ENCODE peak calls at places on chromosomes 12 and 14, in six cellular contexts. T is fibroblast of mammary gland, Q is GM06990, V is tibial artery, N is hepatocyte, Y is fibroblast of the aortic adventitia. F is an unnamed sample.

GRCh38 chr14:93014038-93015023 is 91.4 kb downstream of the CHGA start:
- DNase-seq in T (no peak), Q (no peak), V (no peak), N (no peak), Y (no peak), F (no peak)

GRCh38 chr12:55850893-55851292 is 8.2 kb upstream of the MMP19 start:
- DNase-seq in T (peak), Q (no peak), V (no peak), N (no peak), Y (peak), F (peak)

GRCh38 chr14:75234173-75234855 is 44.3 kb upstream of the FOS start:
- DNase-seq in T (peak), Q (no peak), V (peak), N (peak), Y (peak), F (peak)

GRCh38 chr12:70756118-70756517 is 118.9 kb upstream of the PTPRB start:
- DNase-seq in T (peak), Q (no peak), V (no peak), N (peak), Y (peak), F (peak)

GRCh38 chr14:70771781-70772212 is 37.5 kb downstream of the MAP3K9 start:
- DNase-seq in T (no peak), Q (no peak), V (no peak), N (no peak), Y (no peak), F (peak)

GRCh38 chr12:64682572-64683277 is 72.4 kb downstream of the RASSF3 start:
- DNase-seq in T (peak), Q (no peak), V (peak), N (peak), Y (peak), F (peak)

GRCh38 chr12:6492838-6493579 is at the start of gene MRPL51:
- DNase-seq in T (peak), Q (peak), V (peak), N (peak), Y (peak), F (peak)

GRCh38 chr14:67068246-67068645 is 121.0 kb upstream of the GARIN2 start:
- DNase-seq in T (no peak), Q (no peak), V (no peak), N (no peak), Y (peak), F (peak)

GRCh38 chr14:24317141-24317927 is 6.0 kb downstream of the LTB4R start:
- DNase-seq in T (peak), Q (no peak), V (no peak), N (no peak), Y (peak), F (no peak)

GRCh38 chr14:40229676-40230075 is 797.4 kb upstream of the FBXO33 start:
- DNase-seq in T (no peak), Q (no peak), V (no peak), N (no peak), Y (no peak), F (no peak)

GRCh38 chr12:10361622-10362021 is 28.2 kb downstream of the KLRK1 start:
- DNase-seq in T (no peak), Q (no peak), V (no peak), N (peak), Y (peak), F (peak)

GRCh38 chr12:98893126-98893525 is 248.0 kb downstream of the APAF1 start:
- DNase-seq in T (no peak), Q (no peak), V (no peak), N (no peak), Y (no peak), F (no peak)

GRCh38 chr14:98382662-98383061 is 889.3 kb downstream of the BCL11B start:
- DNase-seq in T (no peak), Q (no peak), V (no peak), N (no peak), Y (no peak), F (no peak)

GRCh38 chr14:100531591-100532121 is 55.6 kb downstream of the BEGAIN start:
- DNase-seq in T (no peak), Q (peak), V (peak), N (peak), Y (no peak), F (no peak)

GRCh38 chr12:685388-685787 is 22.1 kb upstream of the NINJ2 start:
- DNase-seq in T (no peak), Q (peak), V (no peak), N (no peak), Y (no peak), F (peak)

GRCh38 chr12:58364389-58365086 is 423.2 kb downstream of the ATP23 start:
- DNase-seq in T (peak), Q (no peak), V (no peak), N (peak), Y (peak), F (peak)

GRCh38 chr14:75984674-75985073 is 889 bp upstream of the IFT43 start:
- DNase-seq in T (no peak), Q (no peak), V (no peak), N (no peak), Y (no peak), F (no peak)

GRCh38 chr12:45568808-45569207 is 160.7 kb upstream of the ARID2 start:
- DNase-seq in T (no peak), Q (no peak), V (no peak), N (no peak), Y (no peak), F (no peak)

GRCh38 chr12:45336762-45337596 is 121.1 kb downstream of the ANO6 start:
- DNase-seq in T (peak), Q (no peak), V (no peak), N (peak), Y (peak), F (peak)

GRCh38 chr12:120207227-120207626 is 6.3 kb upstream of the RPLP0 start:
- DNase-seq in T (no peak), Q (no peak), V (no peak), N (no peak), Y (no peak), F (no peak)

GRCh38 chr12:39386335-39386734 is 56.6 kb downstream of the KIF21A start:
- DNase-seq in T (no peak), Q (no peak), V (no peak), N (no peak), Y (no peak), F (no peak)

GRCh38 chr12:123062682-123063426 is 82.4 kb downstream of the ARL6IP4 start:
- DNase-seq in T (peak), Q (no peak), V (peak), N (peak), Y (peak), F (peak)

GRCh38 chr14:23577004-23577681 is 1.4 kb downstream of the JPH4 start:
- DNase-seq in T (no peak), Q (no peak), V (no peak), N (peak), Y (no peak), F (no peak)

GRCh38 chr12:94806617-94807016 is 156.3 kb upstream of the TMCC3 start:
- DNase-seq in T (no peak), Q (no peak), V (no peak), N (no peak), Y (no peak), F (no peak)

GRCh38 chr14:24630872-24631477 is 3.0 kb downstream of the GZMB start:
- DNase-seq in T (peak), Q (no peak), V (no peak), N (peak), Y (peak), F (peak)

GRCh38 chr14:30362369-30363218 is 196.4 kb upstream of the G2E3 start:
- DNase-seq in T (no peak), Q (no peak), V (no peak), N (no peak), Y (no peak), F (no peak)

GRCh38 chr12:25723286-25723685 is 170.2 kb upstream of the LMNTD1 start:
- DNase-seq in T (peak), Q (no peak), V (no peak), N (no peak), Y (peak), F (no peak)

GRCh38 chr12:71504471-71504852 is 64.9 kb downstream of the LGR5 start:
- DNase-seq in T (peak), Q (no peak), V (no peak), N (no peak), Y (no peak), F (peak)

GRCh38 chr12:71846322-71846940 is 6.9 kb downstream of the TBC1D15 start:
- DNase-seq in T (peak), Q (no peak), V (no peak), N (peak), Y (peak), F (peak)

GRCh38 chr14:51080622-51081021 is 14.3 kb downstream of the TRIM9 start:
- DNase-seq in T (no peak), Q (no peak), V (no peak), N (no peak), Y (peak), F (no peak)

GRCh38 chr12:79747274-79747673 is 56.5 kb upstream of the PAWR start:
- DNase-seq in T (no peak), Q (no peak), V (no peak), N (no peak), Y (peak), F (no peak)

GRCh38 chr14:61562321-61563161 is 132.8 kb upstream of the HIF1A start:
- DNase-seq in T (peak), Q (no peak), V (no peak), N (peak), Y (peak), F (peak)

GRCh38 chr12:24814379-24815086 is 134.4 kb downstream of the BCAT1 start:
- DNase-seq in T (no peak), Q (peak), V (no peak), N (no peak), Y (no peak), F (no peak)

DNA sequence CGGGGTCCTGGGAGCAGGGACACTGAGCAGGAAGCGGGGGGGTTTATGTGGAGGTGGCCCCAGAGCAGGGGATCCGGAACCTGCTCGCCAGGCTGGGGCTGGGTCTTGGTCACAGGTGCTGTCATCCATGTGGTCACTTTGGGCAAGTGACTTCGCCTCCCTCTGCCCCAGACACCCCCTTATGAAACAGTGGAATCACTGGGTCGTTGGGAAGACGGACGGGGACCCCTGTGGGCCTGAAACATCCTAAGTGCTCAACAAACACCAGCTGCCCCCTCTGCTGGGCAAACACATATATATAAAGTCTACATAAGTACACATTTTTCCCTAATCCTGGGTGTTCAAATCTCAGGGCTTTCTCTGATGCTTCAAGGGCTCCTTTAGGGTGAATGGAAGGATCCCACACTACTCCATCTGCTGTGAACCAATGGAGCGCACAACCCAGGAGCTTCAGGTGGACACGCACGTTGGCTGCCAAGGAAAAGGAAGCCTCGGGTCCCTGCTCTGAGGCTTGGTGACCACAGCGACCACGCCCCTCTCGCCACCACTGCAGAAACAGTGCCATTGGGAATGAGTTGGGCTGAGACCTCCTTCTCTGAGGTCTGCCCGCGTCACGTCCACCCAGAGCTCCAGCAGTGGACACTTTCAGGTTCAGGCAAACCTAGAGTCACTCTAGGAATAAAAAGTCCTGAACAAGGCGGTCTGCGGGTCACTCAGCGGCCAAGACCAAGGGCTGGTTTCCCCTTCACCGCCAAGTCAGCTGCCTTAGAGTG is 54.6 kb downstream of the CDC42BPB start:
- DNase-seq in T (no peak), Q (no peak), V (no peak), N (no peak), Y (no peak), F (no peak)
- TF ChIP-seq CTCF in T (no peak), Q (peak), V (no peak), N (no peak), Y (no peak), F (peak)

GRCh38 chr14:77455966-77456640 is 1.3 kb downstream of the VIPAS39 start:
- DNase-seq in T (no peak), Q (no peak), V (no peak), N (no peak), Y (no peak), F (no peak)

GRCh38 chr14:77457522-77458248 is at the start of the genes AHSA1 and VIPAS39:
- DNase-seq in T (peak), Q (peak), V (peak), N (peak), Y (peak), F (peak)

GRCh38 chr14:77458249-77458950 is 507 bp downstream of the AHSA1 start:
- DNase-seq in T (peak), Q (no peak), V (no peak), N (peak), Y (peak), F (peak)

GRCh38 chr14:77459072-77459723 is 1.3 kb downstream of the AHSA1 start:
- DNase-seq in T (peak), Q (peak), V (peak), N (peak), Y (peak), F (peak)

GRCh38 chr14:77457115-77457521 is 283 bp downstream of the VIPAS39 start:
- DNase-seq in T (peak), Q (no peak), V (no peak), N (no peak), Y (no peak), F (peak)
- H3K4me3 ChIP-seq in T (peak), Q (peak), V (peak), N (peak), Y (peak), F (peak)

DNA sequence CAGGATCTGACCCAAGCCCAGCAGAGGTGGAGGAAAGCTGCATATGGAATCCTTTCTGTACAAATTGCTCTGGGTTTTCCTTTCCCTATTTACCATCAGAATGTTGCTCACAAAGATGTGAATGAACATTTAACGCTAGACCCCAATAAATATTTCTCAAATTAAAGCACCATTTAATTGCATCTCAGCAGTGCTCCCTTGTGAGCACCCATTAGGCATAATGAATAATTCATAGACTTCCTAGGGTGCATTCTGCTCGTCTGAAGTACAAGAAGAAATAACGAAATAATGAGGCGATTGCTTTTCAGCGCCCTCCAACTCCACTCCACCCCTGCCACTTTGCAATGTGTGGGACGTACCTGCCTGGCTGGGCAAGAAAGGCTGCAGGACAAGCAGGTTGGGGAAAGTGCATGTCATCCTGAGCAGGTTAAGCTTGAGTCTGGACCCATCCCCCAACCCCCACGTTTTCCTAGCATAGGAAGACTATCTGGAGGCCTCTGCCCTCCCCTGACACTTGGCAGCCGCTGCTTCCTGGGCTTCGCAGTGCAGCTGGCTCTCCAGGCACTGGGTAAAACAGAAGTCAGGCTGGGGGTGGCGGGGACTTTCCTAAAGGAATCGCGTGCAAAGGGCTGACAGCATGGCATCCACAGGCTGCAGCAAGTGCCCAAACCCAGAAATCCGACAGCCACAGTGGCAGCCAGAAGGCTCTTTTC is 253.8 kb downstream of the DUSP6 start:
- DNase-seq in T (no peak), Q (no peak), V (no peak), N (peak), Y (no peak), F (no peak)
- TF ChIP-seq CTCF in T (no peak), Q (no peak), V (no peak), N (no peak), Y (no peak), F (no peak)

GRCh38 chr12:51819851-51820720 is 28.4 kb downstream of the FIGNL2 start:
- DNase-seq in T (no peak), Q (no peak), V (no peak), N (no peak), Y (no peak), F (no peak)
- H3K4me3 ChIP-seq in T (no peak), Q (no peak), V (peak), N (no peak), Y (no peak), F (no peak)

DNA sequence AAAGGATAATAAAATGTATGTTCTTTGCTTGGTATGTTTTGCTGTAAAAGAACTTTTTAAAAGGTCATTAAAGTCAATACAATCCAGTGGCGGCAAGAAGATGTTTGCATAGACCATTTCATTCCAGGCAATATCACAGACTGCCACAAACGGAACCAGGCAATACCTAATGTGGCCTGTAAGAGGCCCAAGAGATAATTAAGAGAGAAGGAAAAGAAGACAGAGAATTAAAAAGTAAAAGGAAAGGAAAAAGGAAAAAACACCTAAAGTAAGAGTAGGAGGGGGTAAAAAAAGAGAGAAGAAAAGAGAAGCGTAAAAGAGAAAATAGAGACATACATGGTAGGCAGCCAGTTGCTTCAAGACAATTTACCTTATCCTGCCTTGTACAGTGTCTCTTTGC is 6.8 kb upstream of the ARHGAP5 start:
- DNase-seq in T (no peak), Q (no peak), V (no peak), N (no peak), Y (no peak), F (no peak)
- TF ChIP-seq CTCF in T (no peak), Q (no peak), V (no peak), N (no peak), Y (no peak), F (no peak)

DNA sequence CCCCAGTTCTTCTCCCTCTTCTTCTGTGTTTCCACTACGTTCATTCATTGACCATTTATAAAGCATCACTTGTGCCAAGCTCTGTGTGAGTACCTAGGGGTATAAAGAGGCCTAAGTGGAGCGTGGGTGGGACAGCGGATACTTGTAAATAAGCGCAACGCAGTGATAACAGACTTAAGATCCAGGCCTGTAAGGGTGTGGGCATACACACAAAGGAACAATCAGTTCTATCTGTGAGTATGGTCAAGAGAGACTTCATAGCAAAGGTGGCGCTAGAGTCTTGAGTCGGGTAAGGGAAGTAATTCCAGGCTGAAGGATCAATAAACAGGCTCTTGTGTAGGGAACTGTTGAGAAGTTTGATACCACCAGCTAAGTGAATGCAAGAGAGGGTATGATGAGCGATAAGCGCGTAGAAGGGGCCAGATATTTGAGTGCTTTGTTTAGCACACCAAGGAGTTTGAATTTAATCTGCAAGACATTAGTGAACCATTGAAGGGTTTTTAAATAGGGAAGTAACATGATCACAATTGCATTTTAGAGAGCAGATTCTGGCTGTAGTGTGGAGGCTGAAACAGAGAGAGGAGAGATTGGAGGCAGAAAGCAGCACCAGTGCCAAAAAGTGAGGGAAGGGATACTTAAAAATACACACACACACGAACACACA is 1.0 kb upstream of the GXYLT1 start:
- DNase-seq in T (peak), Q (no peak), V (no peak), N (peak), Y (no peak), F (peak)
- H3K4me3 ChIP-seq in T (no peak), Q (peak), V (no peak), N (peak), Y (no peak), F (no peak)